ENCODE peak calls at places on chromosome 15, in four cellular contexts. X is IMR-90, U is BJ, Y is mammary epithelial cell. C is an unnamed sample.

GRCh38 chr15:85377986-85378385 is 2.4 kb upstream of the AKAP13 start:
- DNase-seq in X (no peak), U (no peak), Y (no peak), C (no peak)

GRCh38 chr15:87604857-87605446 is 651.6 kb downstream of the NTRK3 start:
- DNase-seq in X (no peak), U (no peak), Y (peak), C (peak)

GRCh38 chr15:85587707-85588441 is 206.9 kb downstream of the KLHL25 start:
- DNase-seq in X (peak), U (no peak), Y (peak), C (peak)

GRCh38 chr15:43828061-43828657 is 1.4 kb downstream of the WDR76 start:
- DNase-seq in X (peak), U (no peak), Y (no peak), C (peak)

GRCh38 chr15:76181705-76182107 is 121.9 kb downstream of the TMEM266 start:
- DNase-seq in X (no peak), U (no peak), Y (no peak), C (no peak)

GRCh38 chr15:68348064-68348463 is 70.5 kb downstream of the FEM1B start:
- DNase-seq in X (peak), U (no peak), Y (no peak), C (no peak)

GRCh38 chr15:59654043-59654442 is 3.3 kb downstream of the GTF2A2 start:
- DNase-seq in X (no peak), U (no peak), Y (no peak), C (no peak)

GRCh38 chr15:50353251-50353998 is 1.6 kb downstream of the GABPB1 start:
- DNase-seq in X (peak), U (peak), Y (peak), C (peak)

GRCh38 chr15:80604583-80605506 is 90.3 kb upstream of the ABHD17C start:
- DNase-seq in X (no peak), U (no peak), Y (no peak), C (peak)

GRCh38 chr15:57278439-57278838 is 97.9 kb upstream of the CGNL1 start:
- DNase-seq in X (no peak), U (no peak), Y (no peak), C (no peak)

GRCh38 chr15:63793046-63793483 is 40.7 kb downstream of the HERC1 start:
- DNase-seq in X (no peak), U (no peak), Y (no peak), C (no peak)

GRCh38 chr15:57213783-57214366 is 162.4 kb upstream of the CGNL1 start:
- DNase-seq in X (peak), U (no peak), Y (peak), C (peak)

GRCh38 chr15:96410175-96411055 is 79.9 kb downstream of the NR2F2 start:
- DNase-seq in X (no peak), U (no peak), Y (no peak), C (no peak)

GRCh38 chr15:63010920-63011693 is 31.4 kb upstream of the TPM1 start:
- DNase-seq in X (no peak), U (no peak), Y (no peak), C (no peak)

GRCh38 chr15:48330045-48330840 is 986 bp upstream of the DUT start:
- DNase-seq in X (peak), U (no peak), Y (peak), C (no peak)

GRCh38 chr15:91982401-91982800 is 128.9 kb downstream of the SLCO3A1 start:
- DNase-seq in X (peak), U (no peak), Y (no peak), C (peak)

GRCh38 chr15:59703979-59704796 is 15.1 kb upstream of the BNIP2 start:
- DNase-seq in X (no peak), U (no peak), Y (no peak), C (peak)

GRCh38 chr15:62051166-62051565 is 9.1 kb downstream of the VPS13C start:
- DNase-seq in X (no peak), U (no peak), Y (no peak), C (no peak)

GRCh38 chr15:64460737-64461576 is 579 bp downstream of the ZNF609 start:
- DNase-seq in X (peak), U (peak), Y (peak), C (peak)

GRCh38 chr15:91099616-91100560 is at the start of gene SV2B:
- DNase-seq in X (peak), U (no peak), Y (peak), C (peak)

GRCh38 chr15:91849749-91850161 is 3.8 kb upstream of the SLCO3A1 start:
- DNase-seq in X (peak), U (no peak), Y (peak), C (peak)

GRCh38 chr15:101827257-101827656 is 15.3 kb downstream of the OR4F15 start:
- DNase-seq in X (peak), U (peak), Y (no peak), C (no peak)

DNA sequence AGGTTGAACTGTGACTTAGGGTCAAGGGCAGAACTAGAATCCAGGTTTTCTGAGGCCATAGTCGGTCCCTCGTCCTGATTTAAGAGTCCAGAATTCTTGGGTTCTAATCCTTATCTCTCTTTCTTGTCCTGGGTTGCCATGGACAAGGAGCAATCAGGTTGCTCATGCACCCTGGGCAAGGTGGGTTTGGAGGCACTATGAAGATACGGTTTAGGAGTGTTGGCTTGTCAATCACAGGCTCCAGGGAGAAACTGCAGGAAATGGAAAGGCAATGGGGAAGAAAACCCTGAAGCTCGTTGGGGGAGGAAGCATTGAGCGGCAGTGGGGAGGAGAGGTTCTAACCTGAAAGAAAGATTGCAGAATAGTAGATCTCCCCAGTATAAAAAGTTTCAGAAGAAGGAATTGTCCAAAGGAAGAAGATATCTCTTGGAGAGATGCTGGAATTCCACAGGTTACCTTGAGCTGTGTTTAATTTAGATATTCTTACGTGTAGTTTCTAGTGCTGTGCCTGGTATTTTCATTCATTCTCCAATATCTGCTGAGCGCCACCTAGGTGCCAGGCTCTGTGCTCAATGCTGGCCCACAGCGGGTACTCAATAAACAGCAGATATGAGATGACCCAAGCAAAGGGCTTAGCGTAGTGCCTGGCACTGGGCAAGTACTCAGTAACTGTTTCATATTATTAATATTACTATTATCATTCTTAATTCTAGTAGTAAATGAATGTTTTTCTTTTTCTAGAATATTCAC is 2.0 kb downstream of the ACAN start:
- DNase-seq in X (no peak), U (no peak), Y (no peak), C (peak)
- TF ChIP-seq CTCF in X (no peak), U (no peak), Y (peak), C (no peak)

DNA sequence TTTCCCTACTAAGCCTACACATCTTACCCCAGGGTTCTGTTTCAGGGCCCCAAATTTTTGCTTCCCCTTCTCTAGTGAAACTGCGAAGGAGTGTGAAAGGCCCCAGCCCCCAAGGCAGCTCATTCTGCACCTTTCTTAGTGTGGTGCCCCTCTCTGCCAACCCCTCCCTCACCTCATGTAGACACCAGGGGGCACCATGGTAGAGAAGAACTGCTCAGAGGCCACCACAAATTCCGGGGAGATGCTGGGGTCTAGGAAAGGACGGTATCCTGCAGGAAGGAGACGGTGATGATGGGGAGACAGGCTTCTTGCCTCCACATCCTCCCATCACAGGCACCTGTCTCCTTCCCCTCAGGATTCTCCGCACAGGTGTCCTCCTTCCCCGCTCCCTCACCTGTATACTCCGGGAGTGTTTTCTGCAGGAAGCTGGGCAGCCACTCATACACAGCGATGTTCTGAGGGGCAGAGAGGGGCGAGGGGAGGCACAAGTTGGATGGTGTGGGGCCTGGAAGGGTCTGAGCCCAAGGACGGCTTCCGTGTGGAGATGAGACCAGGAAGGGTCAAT is 3.6 kb downstream of the DUOX2 start:
- DNase-seq in X (no peak), U (no peak), Y (no peak), C (no peak)
- TF ChIP-seq CTCF in X (no peak), U (peak), Y (no peak), C (no peak)

GRCh38 chr15:58445861-58446260 is 14.1 kb downstream of the LIPC start:
- DNase-seq in X (no peak), U (no peak), Y (no peak), C (no peak)

GRCh38 chr15:58448331-58448730 is 16.5 kb downstream of the LIPC start:
- DNase-seq in X (no peak), U (no peak), Y (no peak), C (no peak)

GRCh38 chr15:58446521-58446920 is 14.7 kb downstream of the LIPC start:
- DNase-seq in X (no peak), U (no peak), Y (no peak), C (no peak)

GRCh38 chr15:58448906-58449305 is 17.1 kb downstream of the LIPC start:
- DNase-seq in X (no peak), U (no peak), Y (no peak), C (no peak)

GRCh38 chr15:58447244-58448010 is 15.6 kb downstream of the LIPC start:
- DNase-seq in X (peak), U (peak), Y (peak), C (no peak)
- TF ChIP-seq CTCF in X (no peak), U (no peak), Y (no peak), C (no peak)

DNA sequence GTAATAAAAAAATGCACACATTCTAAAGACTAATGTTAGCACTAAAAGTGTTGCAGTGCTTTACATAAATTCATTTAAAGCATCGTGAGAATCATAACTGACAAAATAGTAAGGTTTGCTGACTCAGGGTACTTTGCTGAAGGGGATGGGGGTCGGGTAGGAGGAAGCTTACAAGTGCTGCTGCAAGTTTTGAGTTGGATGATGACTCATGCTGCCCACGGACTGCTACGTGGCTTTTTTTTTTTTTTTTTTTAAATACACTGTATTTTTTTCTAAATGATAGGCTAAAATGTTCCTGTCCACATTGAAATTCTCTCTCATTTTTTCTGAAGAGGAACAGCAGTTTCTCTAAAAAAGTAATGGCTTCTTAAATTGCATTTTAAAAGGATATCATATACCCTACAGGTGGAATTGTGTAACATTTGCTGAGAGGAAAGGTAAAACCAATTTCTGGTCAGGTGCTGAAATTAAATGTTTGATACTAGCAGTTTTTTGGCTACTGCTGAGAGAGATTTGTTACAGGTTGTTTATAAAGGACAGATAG is 2.2 kb downstream of the MAPK6 start:
- DNase-seq in X (peak), U (peak), Y (peak), C (peak)
- TF ChIP-seq CTCF in X (no peak), U (no peak), Y (no peak), C (no peak)

GRCh38 chr15:69408841-69409240 is 5.3 kb upstream of the KIF23 start:
- DNase-seq in X (no peak), U (no peak), Y (no peak), C (no peak)
- TF ChIP-seq CTCF in X (no peak), U (no peak), Y (no peak), C (no peak)

C was measured in MCF 10A.